ENCODE peak calls at places on chromosomes 1 and 21, in ten cellular contexts. Z, V, R, F, P, T, U, A, Q and E are unnamed samples.
A peak's percentile ranks its signal among the peaks of the same experiment; 100 is the strongest.

GRCh38 chr1:46581685-46582455 is 22.2 kb downstream of the MKNK1 start:
- DNase-seq in F (no peak), U (no peak), Q (no peak), P (no peak), V (no peak), T (no peak), A (no peak), R (no peak), Z (no peak), E (no peak)

GRCh38 chr1:47669081-47669585 is 231.3 kb downstream of the FOXD2 start:
- DNase-seq in F (no peak), V (no peak), T (no peak), P (no peak), R (no peak), Q (no peak), A (no peak), Z (no peak), U (no peak), E (no peak)

GRCh38 chr1:37134599-37134998 is 100.3 kb upstream of the GRIK3 start:
- DNase-seq in P (no peak), A (no peak), Q (no peak), F (no peak), T (no peak), U (no peak), R (no peak), V (no peak), Z (no peak), E (no peak)

GRCh38 chr1:202207292-202207691 is 13.7 kb downstream of the LGR6 start:
- DNase-seq in T (no peak), R (peak; percentile 96), U (no peak), P (peak; percentile 59), Q (no peak), Z (peak; percentile 85), V (no peak), A (peak; percentile 70), F (no peak), E (no peak)

GRCh38 chr21:15732290-15732995 is 2.7 kb downstream of the USP25 start:
- DNase-seq in U (no peak), R (no peak), A (peak; percentile 72), P (peak; percentile 66), V (no peak), Z (no peak), F (no peak), T (no peak), Q (peak; percentile 72), E (no peak)

GRCh38 chr1:23772049-23772853 is 6.0 kb upstream of the PITHD1 start:
- DNase-seq in V (peak; percentile 90), F (peak; percentile 64), U (peak; percentile 75), Q (peak; percentile 60), A (peak; percentile 81), R (peak; percentile 91), T (peak; percentile 92), P (peak; percentile 88), Z (peak; percentile 89), E (peak; percentile 86)

GRCh38 chr1:230139306-230139705 is 72.3 kb downstream of the GALNT2 start:
- DNase-seq in V (no peak), R (no peak), Q (no peak), P (no peak), F (no peak), Z (no peak), T (no peak), U (no peak), A (no peak), E (no peak)

GRCh38 chr1:225462429-225462713 is 34.5 kb upstream of the LBR start:
- DNase-seq in Z (no peak), R (peak; percentile 73), A (no peak), Q (no peak), T (no peak), P (no peak), F (no peak), U (no peak), V (no peak), E (no peak)

GRCh38 chr1:39799770-39800470 is 11.3 kb upstream of the BMP8B start:
- DNase-seq in U (peak; percentile 51), Z (no peak), F (peak; percentile 39), V (peak; percentile 84), Q (peak; percentile 91), T (peak; percentile 87), P (peak; percentile 78), R (peak; percentile 97), A (peak; percentile 35), E (peak; percentile 63)

GRCh38 chr1:153678519-153679336 is at the start of gene NPR1:
- DNase-seq in Q (no peak), V (peak; percentile 33), F (no peak), U (no peak), A (peak; percentile 32), P (no peak), R (peak; percentile 90), T (peak; percentile 84), Z (peak; percentile 89), E (peak; percentile 83)
- H3K27ac ChIP-seq in Q (no peak within 1 kb of the TSS), V (peak within 1 kb of the TSS; percentile 40), F (no peak within 1 kb of the TSS), U (no peak within 1 kb of the TSS), A (no peak within 1 kb of the TSS), P (no peak within 1 kb of the TSS), R (no peak within 1 kb of the TSS), T (peak within 1 kb of the TSS; percentile 74), Z (peak within 1 kb of the TSS; percentile 86), E (peak within 1 kb of the TSS; percentile 46)

GRCh38 chr1:151762941-151763921 is at the start of gene MRPL9:
- DNase-seq in Q (peak; percentile 56), A (peak; percentile 81), R (peak; percentile 98), Z (peak; percentile 84), F (peak; percentile 33), T (peak; percentile 92), U (peak; percentile 75), P (peak; percentile 89), V (peak; percentile 84), E (peak; percentile 85)
- TF ChIP-seq CTCF in Q (no peak), A (no peak), R (no peak), Z (no peak), F (no peak), T (no peak), U (no peak), P (no peak), V (no peak), E (no peak)

GRCh38 chr1:169250022-169250421 is 117.6 kb downstream of the NME7 start:
- DNase-seq in V (no peak), T (no peak), P (no peak), F (no peak), Q (no peak), A (peak; percentile 53), Z (no peak), R (no peak), U (no peak), E (no peak)
- H3K27ac ChIP-seq in V (no peak overlapping the region), T (no peak overlapping the region), P (no peak overlapping the region), F (no peak overlapping the region), Q (no peak overlapping the region), A (no peak overlapping the region), Z (no peak overlapping the region), R (no peak overlapping the region), U (no peak overlapping the region), E (no peak overlapping the region)

GRCh38 chr1:78703806-78704205 is 54.2 kb downstream of the IFI44 start:
- DNase-seq in Z (no peak), F (no peak), R (no peak), A (no peak), U (no peak), T (no peak), Q (no peak), P (no peak), V (no peak), E (no peak)

GRCh38 chr1:78699813-78700212 is 50.2 kb downstream of the IFI44 start:
- DNase-seq in U (no peak), V (no peak), Z (no peak), R (no peak), Q (no peak), F (no peak), T (no peak), P (no peak), A (no peak), E (no peak)

DNA sequence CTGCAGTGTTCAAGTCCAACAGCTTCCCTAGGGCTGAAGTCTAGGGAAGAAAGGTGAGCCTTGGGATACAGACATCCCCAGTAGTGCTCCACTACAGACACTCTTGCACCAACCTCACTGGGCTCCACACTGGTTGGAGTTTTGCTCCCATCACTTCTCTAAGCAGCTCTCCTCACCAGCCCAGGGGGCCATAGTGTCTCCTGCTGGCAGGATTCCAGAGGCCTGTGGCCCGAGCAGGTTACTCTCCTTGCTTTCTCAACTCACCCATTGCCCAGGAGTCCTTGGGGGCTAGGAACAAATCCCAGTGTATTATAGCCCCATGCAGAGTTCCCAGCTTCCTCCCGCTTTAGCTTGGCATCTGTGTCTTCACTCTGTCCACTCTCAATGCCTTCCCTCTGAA is 52.8 kb downstream of the IFI44 start:
- DNase-seq in U (no peak), R (no peak), A (no peak), T (no peak), V (no peak), Q (no peak), P (no peak), F (no peak), Z (no peak), E (no peak)
- TF ChIP-seq CTCF in U (no peak), R (no peak), A (no peak), T (no peak), V (no peak), Q (no peak), P (no peak), F (no peak), Z (no peak), E (no peak)

GRCh38 chr1:214008791-214009612 is 21.2 kb downstream of the PROX1 start:
- DNase-seq in V (no peak), A (no peak), Q (no peak), T (no peak), Z (no peak), P (no peak), R (no peak), U (no peak), F (no peak), E (no peak)
- H3K27ac ChIP-seq in V (no peak overlapping the region), A (no peak overlapping the region), Q (no peak overlapping the region), T (no peak overlapping the region), Z (no peak overlapping the region), P (no peak overlapping the region), R (no peak overlapping the region), U (no peak overlapping the region), F (no peak overlapping the region), E (no peak overlapping the region)

DNA sequence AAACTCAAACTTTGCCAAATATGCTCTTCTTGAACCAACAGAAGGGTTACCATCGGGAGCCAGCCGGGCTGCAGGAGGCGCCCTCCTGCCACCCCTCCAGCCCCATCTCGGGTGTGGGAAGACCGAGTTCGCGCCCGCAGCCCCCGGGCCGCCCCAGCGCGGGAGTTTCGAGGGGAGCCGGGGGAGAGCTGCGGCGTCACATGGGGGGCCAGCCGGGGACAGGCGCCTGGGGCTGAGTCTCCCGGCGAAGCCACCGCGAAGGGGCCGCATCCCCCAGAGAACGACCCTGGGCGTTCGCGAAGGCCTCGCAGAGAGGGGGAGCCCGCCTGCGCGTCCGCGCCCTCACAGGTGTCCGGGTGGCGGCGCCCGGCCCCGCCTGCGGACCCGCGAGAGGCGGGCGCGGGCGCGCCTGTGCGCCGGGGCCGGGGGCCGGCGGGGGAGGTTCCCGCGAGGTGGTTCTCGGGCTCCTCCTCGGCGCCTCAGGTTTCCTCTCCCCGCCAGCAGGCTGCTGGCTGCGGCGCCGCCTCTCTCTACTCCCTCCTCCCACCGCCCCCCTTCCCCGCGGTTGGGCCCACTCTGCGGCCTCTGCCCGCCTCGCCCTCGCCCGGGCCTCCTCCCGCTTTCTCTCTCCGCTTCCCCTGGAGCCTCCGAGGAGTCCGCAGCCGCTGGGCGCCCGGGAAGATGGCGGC is at the start of gene RAVER2:
- DNase-seq in P (peak; percentile 78), F (peak; percentile 38), Q (peak; percentile 55), T (peak; percentile 90), U (peak; percentile 30), A (peak; percentile 56), Z (peak; percentile 84), R (peak; percentile 95), V (peak; percentile 86), E (peak; percentile 82)
- TF ChIP-seq CTCF in P (peak; percentile 77), F (peak; percentile 63), Q (peak; percentile 62), T (peak; percentile 52), U (peak; percentile 24), A (peak; percentile 40), Z (no peak), R (peak; percentile 31), V (peak; percentile 63), E (peak; percentile 32)

GRCh38 chr1:8293641-8294169 is 24.2 kb upstream of the SLC45A1 start:
- DNase-seq in U (no peak), P (no peak), R (no peak), Q (no peak), A (no peak), F (no peak), Z (no peak), V (no peak), T (no peak), E (no peak)
- H3K27ac ChIP-seq in U (no peak overlapping the region), P (no peak overlapping the region), R (no peak overlapping the region), Q (no peak overlapping the region), A (no peak overlapping the region), F (no peak overlapping the region), Z (peak overlapping the region; percentile 58), V (no peak overlapping the region), T (peak overlapping the region; percentile 58), E (no peak overlapping the region)